ENCODE peak calls at places on chromosomes 3 and 15, in five cellular contexts. P is GM23338, I is K562, A is adipocyte, J is endodermal cell. K is an unnamed sample.

GRCh38 chr3:179146911-179147570 is 1.1 kb upstream of the PIK3CA start:
- DNase-seq in P (peak; percentile 78), I (peak; percentile 65), A (peak; percentile 91), J (peak; percentile 58), K (peak; percentile 54)

GRCh38 chr3:193207290-193207689 is 33.7 kb upstream of the PLAAT1 start:
- DNase-seq in P (no peak), I (no peak), A (no peak), J (no peak), K (no peak)

GRCh38 chr3:179488213-179488612 is 36.9 kb upstream of the GNB4 start:
- DNase-seq in P (peak; percentile 8), I (no peak), A (no peak), J (no peak), K (no peak)

GRCh38 chr15:29061746-29062660 is 176.2 kb downstream of the APBA2 start:
- DNase-seq in P (no peak), I (no peak), A (no peak), J (peak; percentile 38), K (no peak)

GRCh38 chr3:143600762-143601161 is 247.5 kb downstream of the SLC9A9 start:
- DNase-seq in P (peak; percentile 4), I (no peak), A (no peak), J (no peak), K (no peak)

GRCh38 chr3:10263549-10264363 is 15.5 kb downstream of the TATDN2 start:
- DNase-seq in P (peak; percentile 92), I (peak; percentile 82), A (peak; percentile 65), J (peak; percentile 92), K (peak; percentile 87)

GRCh38 chr15:64072812-64073211 is 20.8 kb downstream of the CIAO2A start:
- DNase-seq in P (no peak), I (no peak), A (no peak), J (no peak), K (no peak)

GRCh38 chr3:153290278-153291015 is 128.4 kb downstream of the RAP2B start:
- DNase-seq in P (no peak), I (peak; percentile 23), A (peak; percentile 68), J (no peak), K (no peak)

GRCh38 chr3:172471903-172472302 is 23.6 kb upstream of the GHSR start:
- DNase-seq in P (no peak), I (no peak), A (no peak), J (no peak), K (no peak)

GRCh38 chr3:50122071-50122470 is 33.1 kb upstream of the SEMA3F start:
- DNase-seq in P (no peak), I (no peak), A (no peak), J (peak; percentile 51), K (no peak)

GRCh38 chr3:47523310-47524073 is 10.0 kb upstream of the ELP6 start:
- DNase-seq in P (no peak), I (no peak), A (no peak), J (no peak), K (no peak)

GRCh38 chr15:78387678-78388077 is 47.5 kb downstream of the CRABP1 start:
- DNase-seq in P (no peak), I (no peak), A (no peak), J (no peak), K (no peak)

GRCh38 chr15:93173369-93173768 is 84.4 kb upstream of the RGMA start:
- DNase-seq in P (no peak), I (no peak), A (no peak), J (peak; percentile 28), K (no peak)

GRCh38 chr15:63063877-63064409 is 21.4 kb downstream of the TPM1 start:
- DNase-seq in P (no peak), I (no peak), A (no peak), J (no peak), K (no peak)

GRCh38 chr15:63597033-63597790 is at the start of gene FBXL22:
- DNase-seq in P (peak; percentile 24), I (no peak), A (no peak), J (peak; percentile 58), K (no peak)

GRCh38 chr3:141913150-141913811 is 36.8 kb downstream of the ATP1B3 start:
- DNase-seq in P (peak; percentile 78), I (peak; percentile 54), A (peak; percentile 77), J (peak; percentile 58), K (peak; percentile 66)

GRCh38 chr3:139199421-139200010 is 144.3 kb upstream of the MRPS22 start:
- DNase-seq in P (no peak), I (no peak), A (peak; percentile 50), J (no peak), K (no peak)

GRCh38 chr3:170776887-170777551 is 93.0 kb downstream of the RPL22L1 start:
- DNase-seq in P (no peak), I (peak; percentile 54), A (no peak), J (no peak), K (no peak)

GRCh38 chr15:64019764-64020163 is 26.5 kb downstream of the DAPK2 start:
- DNase-seq in P (no peak), I (no peak), A (no peak), J (no peak), K (no peak)

GRCh38 chr3:146322216-146322615 is 71.3 kb upstream of the PLSCR4 start:
- DNase-seq in P (no peak), I (no peak), A (peak; percentile 47), J (no peak), K (no peak)

GRCh38 chr3:127495821-127496220 is 94.7 kb downstream of the TPRA1 start:
- DNase-seq in P (no peak), I (no peak), A (no peak), J (no peak), K (no peak)

GRCh38 chr3:50539356-50539838 is 28.1 kb downstream of the C3orf18 start:
- DNase-seq in P (peak; percentile 48), I (peak; percentile 96), A (no peak), J (peak; percentile 67), K (peak; percentile 86)

GRCh38 chr15:81221449-81221848 is 24.8 kb downstream of the IL16 start:
- DNase-seq in P (no peak), I (no peak), A (peak; percentile 90), J (no peak), K (no peak)

GRCh38 chr3:158713094-158713499 is 19.2 kb downstream of the RARRES1 start:
- DNase-seq in P (no peak), I (no peak), A (peak; percentile 14), J (peak; percentile 85), K (peak; percentile 38)

GRCh38 chr15:74397239-74398068 is 30.0 kb upstream of the CYP11A1 start:
- DNase-seq in P (no peak), I (no peak), A (no peak), J (no peak), K (no peak)

GRCh38 chr3:120909602-120909878 is 1.5 kb downstream of the STXBP5L start:
- DNase-seq in P (peak; percentile 51), I (no peak), A (no peak), J (peak; percentile 57), K (peak; percentile 20)

GRCh38 chr3:43423142-43423541 is 136.8 kb downstream of the SNRK start:
- DNase-seq in P (no peak), I (no peak), A (no peak), J (no peak), K (no peak)

GRCh38 chr3:110933786-110934415 is 137.7 kb upstream of the NECTIN3 start:
- DNase-seq in P (no peak), I (no peak), A (peak; percentile 52), J (no peak), K (no peak)

GRCh38 chr3:184391266-184391665 is 11.4 kb downstream of the CHRD start:
- DNase-seq in P (no peak), I (no peak), A (no peak), J (no peak), K (no peak)

GRCh38 chr3:89624494-89624893 is 517.1 kb downstream of the EPHA3 start:
- DNase-seq in P (no peak), I (no peak), A (no peak), J (no peak), K (no peak)

GRCh38 chr15:61195116-61196002 is 33.7 kb downstream of the RORA start:
- DNase-seq in P (peak; percentile 72), I (peak; percentile 44), A (peak; percentile 41), J (peak; percentile 49), K (peak; percentile 35)

GRCh38 chr3:50299638-50299928 is 378 bp upstream of the HYAL3 start:
- DNase-seq in P (no peak), I (no peak), A (no peak), J (no peak), K (no peak)

GRCh38 chr15:57947781-57948180 is 117.7 kb downstream of the ALDH1A2 start:
- DNase-seq in P (peak; percentile 24), I (no peak), A (peak; percentile 44), J (peak; percentile 67), K (peak; percentile 50)

GRCh38 chr15:56031836-56032235 is 38.4 kb upstream of the NEDD4 start:
- DNase-seq in P (no peak), I (no peak), A (no peak), J (no peak), K (no peak)

GRCh38 chr15:40329804-40330203 is 6.3 kb downstream of the INAFM2 start:
- DNase-seq in P (no peak), I (no peak), A (no peak), J (no peak), K (no peak)

DNA sequence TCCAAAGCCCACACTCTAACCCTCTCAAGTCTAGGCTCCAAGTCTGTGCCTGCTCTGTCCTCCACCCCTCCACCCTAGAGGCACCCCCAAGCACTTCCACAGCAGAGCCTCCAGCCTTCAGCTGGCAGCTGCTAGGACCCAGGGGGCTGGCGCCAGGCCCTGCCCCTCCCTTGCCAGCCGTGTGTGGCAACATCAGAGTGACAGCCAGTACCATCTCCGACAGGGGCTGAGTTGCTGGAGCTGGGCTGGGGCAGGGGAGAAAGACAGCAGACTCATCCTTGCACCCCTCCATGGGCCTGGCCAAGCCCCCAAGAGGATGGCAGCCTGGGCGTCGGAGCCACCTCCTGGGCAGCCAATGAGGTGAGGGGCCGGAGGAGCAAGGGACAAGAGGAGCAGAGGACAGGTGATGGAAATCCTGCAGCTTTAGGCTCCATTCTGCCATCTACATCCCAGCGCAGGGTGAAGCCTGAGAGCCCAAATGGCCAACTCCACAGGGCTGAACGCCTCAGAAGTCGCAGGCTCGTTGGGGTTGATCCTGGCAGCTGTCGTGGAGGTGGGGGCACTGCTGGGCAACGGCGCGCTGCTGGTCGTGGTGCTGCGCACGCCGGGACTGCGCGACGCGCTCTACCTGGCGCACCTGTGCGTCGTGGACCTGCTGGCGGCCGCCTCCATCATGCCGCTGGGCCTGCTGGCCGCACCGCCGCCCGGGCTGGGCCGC is at the start of gene GPR62:
- DNase-seq in P (no peak), I (no peak), A (no peak), J (no peak), K (no peak)
- H3K36me3 ChIP-seq in P (no peaks in the 10 kb centered on the region), I (no peaks in the 10 kb centered on the region), A (peaks cover 13% of the 10 kb centered on the region), J (peaks cover 35% of the 10 kb centered on the region), K (no peaks in the 10 kb centered on the region)

GRCh38 chr15:101064795-101065569 is 145.8 kb downstream of the LRRK1 start:
- DNase-seq in P (no peak), I (no peak), A (no peak), J (no peak), K (no peak)
- H3K36me3 ChIP-seq in P (peaks cover under 1% of the 10 kb centered on the region), I (no peaks in the 10 kb centered on the region), A (peaks cover 63% of the 10 kb centered on the region), J (no peaks in the 10 kb centered on the region), K (no peaks in the 10 kb centered on the region)

DNA sequence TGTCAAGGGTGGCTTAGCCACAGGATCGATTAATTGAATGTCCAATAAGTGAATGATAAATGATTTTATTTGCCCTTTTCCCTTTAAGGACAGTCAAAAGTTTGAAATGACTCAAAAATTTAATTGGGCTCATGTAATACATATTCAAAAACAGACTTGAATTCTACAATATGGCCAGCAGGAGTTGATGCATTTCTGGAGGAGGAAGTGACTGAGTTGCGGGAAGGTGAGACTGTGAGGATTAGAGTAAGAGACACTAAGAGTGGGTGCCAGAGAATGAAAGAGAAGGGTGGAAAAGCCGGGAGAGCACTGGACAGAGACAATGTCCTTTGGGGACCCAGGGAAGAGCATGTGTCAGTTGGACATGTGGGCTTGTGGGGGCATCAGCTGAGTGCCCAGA is 83.3 kb downstream of the MCTP2 start:
- DNase-seq in P (no peak), I (no peak), A (no peak), J (no peak), K (no peak)
- H3K36me3 ChIP-seq in P (no peaks in the 10 kb centered on the region), I (no peaks in the 10 kb centered on the region), A (peaks cover 40% of the 10 kb centered on the region), J (no peaks in the 10 kb centered on the region), K (no peaks in the 10 kb centered on the region)

GRCh38 chr3:66396888-66397287 is 103.9 kb downstream of the LRIG1 start:
- DNase-seq in P (no peak), I (no peak), A (no peak), J (peak; percentile 18), K (no peak)
- H3K36me3 ChIP-seq in P (peaks cover 34% of the 10 kb centered on the region), I (no peaks in the 10 kb centered on the region), A (peaks cover 7% of the 10 kb centered on the region), J (peaks cover 94% of the 10 kb centered on the region), K (peaks cover 48% of the 10 kb centered on the region)